ENCODE peak calls at places on chromosome 18, in seven cellular contexts. One of them, this sample, is unnamed.

GRCh38 chr18:49814147-49814499 is 790 bp upstream of the ACAA2 start:
- DNase-seq in pancreas: peak
- DNase-seq in NAMALWA: peak
- DNase-seq in activated gamma-delta T cell treated with anti-CD3 and anti-CD28 coated beads, Interleukin-2, amount 50 U/mL, for 16 hours: peak
- DNase-seq in RKO: peak
- DNase-seq in iris pigment epithelial cell: peak
- DNase-seq in AG20443: peak
- DNase-seq in this sample: no peak

GRCh38 chr18:74476154-74476553 is 19.0 kb upstream of the DIPK1C start:
- DNase-seq in pancreas: no peak
- DNase-seq in NAMALWA: peak
- DNase-seq in activated gamma-delta T cell treated with anti-CD3 and anti-CD28 coated beads, Interleukin-2, amount 50 U/mL, for 16 hours: no peak
- DNase-seq in RKO: peak
- DNase-seq in iris pigment epithelial cell: no peak
- DNase-seq in AG20443: peak
- DNase-seq in this sample: no peak

GRCh38 chr18:3493501-3494244 is 43.7 kb downstream of the TGIF1 start:
- DNase-seq in pancreas: no peak
- DNase-seq in NAMALWA: peak
- DNase-seq in activated gamma-delta T cell treated with anti-CD3 and anti-CD28 coated beads, Interleukin-2, amount 50 U/mL, for 16 hours: no peak
- DNase-seq in RKO: no peak
- DNase-seq in iris pigment epithelial cell: no peak
- DNase-seq in AG20443: no peak
- DNase-seq in this sample: no peak

GRCh38 chr18:76378526-76379215 is 116.4 kb downstream of the ZNF516 start:
- DNase-seq in pancreas: no peak
- DNase-seq in NAMALWA: no peak
- DNase-seq in activated gamma-delta T cell treated with anti-CD3 and anti-CD28 coated beads, Interleukin-2, amount 50 U/mL, for 16 hours: no peak
- DNase-seq in RKO: no peak
- DNase-seq in iris pigment epithelial cell: no peak
- DNase-seq in AG20443: no peak
- DNase-seq in this sample: no peak

GRCh38 chr18:74683573-74683972 is 85.9 kb downstream of the ZNF407 start:
- DNase-seq in pancreas: no peak
- DNase-seq in NAMALWA: no peak
- DNase-seq in activated gamma-delta T cell treated with anti-CD3 and anti-CD28 coated beads, Interleukin-2, amount 50 U/mL, for 16 hours: no peak
- DNase-seq in RKO: no peak
- DNase-seq in iris pigment epithelial cell: no peak
- DNase-seq in AG20443: no peak
- DNase-seq in this sample: no peak

GRCh38 chr18:56995579-56996194 is 151.2 kb upstream of the BOD1L2 start:
- DNase-seq in pancreas: no peak
- DNase-seq in NAMALWA: no peak
- DNase-seq in activated gamma-delta T cell treated with anti-CD3 and anti-CD28 coated beads, Interleukin-2, amount 50 U/mL, for 16 hours: no peak
- DNase-seq in RKO: no peak
- DNase-seq in iris pigment epithelial cell: no peak
- DNase-seq in AG20443: no peak
- DNase-seq in this sample: no peak

GRCh38 chr18:11310476-11311086 is 161.2 kb upstream of the PIEZO2 start:
- DNase-seq in pancreas: peak
- DNase-seq in NAMALWA: peak
- DNase-seq in activated gamma-delta T cell treated with anti-CD3 and anti-CD28 coated beads, Interleukin-2, amount 50 U/mL, for 16 hours: no peak
- DNase-seq in RKO: peak
- DNase-seq in iris pigment epithelial cell: peak
- DNase-seq in AG20443: peak
- DNase-seq in this sample: peak

GRCh38 chr18:4004176-4004829 is 450.8 kb downstream of the DLGAP1 start:
- DNase-seq in pancreas: no peak
- DNase-seq in NAMALWA: no peak
- DNase-seq in activated gamma-delta T cell treated with anti-CD3 and anti-CD28 coated beads, Interleukin-2, amount 50 U/mL, for 16 hours: no peak
- DNase-seq in RKO: no peak
- DNase-seq in iris pigment epithelial cell: no peak
- DNase-seq in AG20443: peak
- DNase-seq in this sample: no peak

GRCh38 chr18:21243041-21243431 is 1.0 kb downstream of the GREB1L start:
- DNase-seq in pancreas: no peak
- DNase-seq in NAMALWA: no peak
- DNase-seq in activated gamma-delta T cell treated with anti-CD3 and anti-CD28 coated beads, Interleukin-2, amount 50 U/mL, for 16 hours: no peak
- DNase-seq in RKO: no peak
- DNase-seq in iris pigment epithelial cell: peak
- DNase-seq in AG20443: peak
- DNase-seq in this sample: no peak

GRCh38 chr18:48333563-48333962 is 75.6 kb downstream of the ZBTB7C start:
- DNase-seq in pancreas: no peak
- DNase-seq in NAMALWA: no peak
- DNase-seq in activated gamma-delta T cell treated with anti-CD3 and anti-CD28 coated beads, Interleukin-2, amount 50 U/mL, for 16 hours: no peak
- DNase-seq in RKO: no peak
- DNase-seq in iris pigment epithelial cell: no peak
- DNase-seq in AG20443: no peak
- DNase-seq in this sample: no peak

GRCh38 chr18:12726774-12727550 is 24.1 kb downstream of the PSMG2 start:
- DNase-seq in pancreas: peak
- DNase-seq in NAMALWA: peak
- DNase-seq in activated gamma-delta T cell treated with anti-CD3 and anti-CD28 coated beads, Interleukin-2, amount 50 U/mL, for 16 hours: peak
- DNase-seq in RKO: peak
- DNase-seq in iris pigment epithelial cell: peak
- DNase-seq in AG20443: peak
- DNase-seq in this sample: no peak

GRCh38 chr18:49238433-49239042 is 221.9 kb downstream of the DYM start:
- DNase-seq in pancreas: no peak
- DNase-seq in NAMALWA: peak
- DNase-seq in activated gamma-delta T cell treated with anti-CD3 and anti-CD28 coated beads, Interleukin-2, amount 50 U/mL, for 16 hours: no peak
- DNase-seq in RKO: peak
- DNase-seq in iris pigment epithelial cell: peak
- DNase-seq in AG20443: peak
- DNase-seq in this sample: no peak

GRCh38 chr18:61870151-61870550 is 22.7 kb downstream of the RNF152 start:
- DNase-seq in pancreas: no peak
- DNase-seq in NAMALWA: no peak
- DNase-seq in activated gamma-delta T cell treated with anti-CD3 and anti-CD28 coated beads, Interleukin-2, amount 50 U/mL, for 16 hours: no peak
- DNase-seq in RKO: no peak
- DNase-seq in iris pigment epithelial cell: peak
- DNase-seq in AG20443: peak
- DNase-seq in this sample: no peak

GRCh38 chr18:31223371-31223770 is 60.7 kb upstream of the DSC1 start:
- DNase-seq in pancreas: no peak
- DNase-seq in NAMALWA: no peak
- DNase-seq in activated gamma-delta T cell treated with anti-CD3 and anti-CD28 coated beads, Interleukin-2, amount 50 U/mL, for 16 hours: no peak
- DNase-seq in RKO: no peak
- DNase-seq in iris pigment epithelial cell: no peak
- DNase-seq in AG20443: no peak
- DNase-seq in this sample: no peak

GRCh38 chr18:5456577-5457466 is 87.0 kb downstream of the EPB41L3 start:
- DNase-seq in pancreas: no peak
- DNase-seq in NAMALWA: peak
- DNase-seq in activated gamma-delta T cell treated with anti-CD3 and anti-CD28 coated beads, Interleukin-2, amount 50 U/mL, for 16 hours: no peak
- DNase-seq in RKO: peak
- DNase-seq in iris pigment epithelial cell: peak
- DNase-seq in AG20443: peak
- DNase-seq in this sample: no peak

GRCh38 chr18:45617284-45617683 is 2.0 kb downstream of the SLC14A2 start:
- DNase-seq in pancreas: peak
- DNase-seq in NAMALWA: no peak
- DNase-seq in activated gamma-delta T cell treated with anti-CD3 and anti-CD28 coated beads, Interleukin-2, amount 50 U/mL, for 16 hours: no peak
- DNase-seq in RKO: peak
- DNase-seq in iris pigment epithelial cell: peak
- DNase-seq in AG20443: peak
- DNase-seq in this sample: peak

GRCh38 chr18:24987271-24987932 is 364.6 kb downstream of the ZNF521 start:
- DNase-seq in pancreas: no peak
- DNase-seq in NAMALWA: no peak
- DNase-seq in activated gamma-delta T cell treated with anti-CD3 and anti-CD28 coated beads, Interleukin-2, amount 50 U/mL, for 16 hours: no peak
- DNase-seq in RKO: no peak
- DNase-seq in iris pigment epithelial cell: no peak
- DNase-seq in AG20443: peak
- DNase-seq in this sample: peak

GRCh38 chr18:2139676-2140075 is 431.6 kb downstream of the METTL4 start:
- DNase-seq in pancreas: no peak
- DNase-seq in NAMALWA: no peak
- DNase-seq in activated gamma-delta T cell treated with anti-CD3 and anti-CD28 coated beads, Interleukin-2, amount 50 U/mL, for 16 hours: no peak
- DNase-seq in RKO: no peak
- DNase-seq in iris pigment epithelial cell: peak
- DNase-seq in AG20443: no peak
- DNase-seq in this sample: no peak

GRCh38 chr18:22428672-22429071 is 11.0 kb upstream of the CTAGE1 start:
- DNase-seq in pancreas: no peak
- DNase-seq in NAMALWA: no peak
- DNase-seq in activated gamma-delta T cell treated with anti-CD3 and anti-CD28 coated beads, Interleukin-2, amount 50 U/mL, for 16 hours: no peak
- DNase-seq in RKO: no peak
- DNase-seq in iris pigment epithelial cell: peak
- DNase-seq in AG20443: no peak
- DNase-seq in this sample: no peak

GRCh38 chr18:34357944-34358580 is 133.3 kb upstream of the NOL4 start:
- DNase-seq in pancreas: no peak
- DNase-seq in NAMALWA: no peak
- DNase-seq in activated gamma-delta T cell treated with anti-CD3 and anti-CD28 coated beads, Interleukin-2, amount 50 U/mL, for 16 hours: no peak
- DNase-seq in RKO: peak
- DNase-seq in iris pigment epithelial cell: no peak
- DNase-seq in AG20443: no peak
- DNase-seq in this sample: no peak

GRCh38 chr18:68734311-68734710 is 19.4 kb upstream of the TMX3 start:
- DNase-seq in pancreas: no peak
- DNase-seq in NAMALWA: no peak
- DNase-seq in activated gamma-delta T cell treated with anti-CD3 and anti-CD28 coated beads, Interleukin-2, amount 50 U/mL, for 16 hours: no peak
- DNase-seq in RKO: peak
- DNase-seq in iris pigment epithelial cell: peak
- DNase-seq in AG20443: peak
- DNase-seq in this sample: no peak

GRCh38 chr18:62339106-62339988 is 14.2 kb downstream of the TNFRSF11A start:
- DNase-seq in pancreas: no peak
- DNase-seq in NAMALWA: no peak
- DNase-seq in activated gamma-delta T cell treated with anti-CD3 and anti-CD28 coated beads, Interleukin-2, amount 50 U/mL, for 16 hours: no peak
- DNase-seq in RKO: peak
- DNase-seq in iris pigment epithelial cell: peak
- DNase-seq in AG20443: peak
- DNase-seq in this sample: no peak

GRCh38 chr18:7809455-7809854 is 242.3 kb downstream of the PTPRM start:
- DNase-seq in pancreas: no peak
- DNase-seq in NAMALWA: no peak
- DNase-seq in activated gamma-delta T cell treated with anti-CD3 and anti-CD28 coated beads, Interleukin-2, amount 50 U/mL, for 16 hours: no peak
- DNase-seq in RKO: no peak
- DNase-seq in iris pigment epithelial cell: no peak
- DNase-seq in AG20443: no peak
- DNase-seq in this sample: no peak

GRCh38 chr18:45198526-45198925 is 416.8 kb upstream of the SLC14A2 start:
- DNase-seq in pancreas: no peak
- DNase-seq in NAMALWA: no peak
- DNase-seq in activated gamma-delta T cell treated with anti-CD3 and anti-CD28 coated beads, Interleukin-2, amount 50 U/mL, for 16 hours: no peak
- DNase-seq in RKO: no peak
- DNase-seq in iris pigment epithelial cell: no peak
- DNase-seq in AG20443: no peak
- DNase-seq in this sample: no peak

GRCh38 chr18:3864669-3865298 is 414.8 kb downstream of the TGIF1 start:
- DNase-seq in pancreas: no peak
- DNase-seq in NAMALWA: no peak
- DNase-seq in activated gamma-delta T cell treated with anti-CD3 and anti-CD28 coated beads, Interleukin-2, amount 50 U/mL, for 16 hours: no peak
- DNase-seq in RKO: no peak
- DNase-seq in iris pigment epithelial cell: no peak
- DNase-seq in AG20443: no peak
- DNase-seq in this sample: no peak

GRCh38 chr18:21264651-21265050 is 22.6 kb downstream of the GREB1L start:
- DNase-seq in pancreas: no peak
- DNase-seq in NAMALWA: no peak
- DNase-seq in activated gamma-delta T cell treated with anti-CD3 and anti-CD28 coated beads, Interleukin-2, amount 50 U/mL, for 16 hours: no peak
- DNase-seq in RKO: no peak
- DNase-seq in iris pigment epithelial cell: peak
- DNase-seq in AG20443: no peak
- DNase-seq in this sample: no peak

GRCh38 chr18:25322806-25323205 is 29.2 kb downstream of the ZNF521 start:
- DNase-seq in pancreas: no peak
- DNase-seq in NAMALWA: no peak
- DNase-seq in activated gamma-delta T cell treated with anti-CD3 and anti-CD28 coated beads, Interleukin-2, amount 50 U/mL, for 16 hours: no peak
- DNase-seq in RKO: no peak
- DNase-seq in iris pigment epithelial cell: no peak
- DNase-seq in AG20443: no peak
- DNase-seq in this sample: no peak

GRCh38 chr18:9184998-9185613 is 48.5 kb downstream of the ANKRD12 start:
- DNase-seq in pancreas: no peak
- DNase-seq in NAMALWA: peak
- DNase-seq in activated gamma-delta T cell treated with anti-CD3 and anti-CD28 coated beads, Interleukin-2, amount 50 U/mL, for 16 hours: no peak
- DNase-seq in RKO: no peak
- DNase-seq in iris pigment epithelial cell: peak
- DNase-seq in AG20443: no peak
- DNase-seq in this sample: no peak

GRCh38 chr18:9914584-9915290 is 921 bp downstream of the VAPA start:
- DNase-seq in pancreas: peak
- DNase-seq in NAMALWA: peak
- DNase-seq in activated gamma-delta T cell treated with anti-CD3 and anti-CD28 coated beads, Interleukin-2, amount 50 U/mL, for 16 hours: peak
- DNase-seq in RKO: peak
- DNase-seq in iris pigment epithelial cell: peak
- DNase-seq in AG20443: peak
- DNase-seq in this sample: peak

GRCh38 chr18:11995445-11996189 is 14.3 kb downstream of the IMPA2 start:
- DNase-seq in pancreas: peak
- DNase-seq in NAMALWA: peak
- DNase-seq in activated gamma-delta T cell treated with anti-CD3 and anti-CD28 coated beads, Interleukin-2, amount 50 U/mL, for 16 hours: peak
- DNase-seq in RKO: peak
- DNase-seq in iris pigment epithelial cell: peak
- DNase-seq in AG20443: peak
- DNase-seq in this sample: peak

GRCh38 chr18:69759046-69759445 is 188.6 kb downstream of the CD226 start:
- DNase-seq in pancreas: no peak
- DNase-seq in NAMALWA: no peak
- DNase-seq in activated gamma-delta T cell treated with anti-CD3 and anti-CD28 coated beads, Interleukin-2, amount 50 U/mL, for 16 hours: no peak
- DNase-seq in RKO: no peak
- DNase-seq in iris pigment epithelial cell: no peak
- DNase-seq in AG20443: peak
- DNase-seq in this sample: no peak

GRCh38 chr18:46672062-46672970 is 15.3 kb upstream of the LOXHD1 start:
- DNase-seq in pancreas: no peak
- DNase-seq in NAMALWA: no peak
- DNase-seq in activated gamma-delta T cell treated with anti-CD3 and anti-CD28 coated beads, Interleukin-2, amount 50 U/mL, for 16 hours: no peak
- DNase-seq in RKO: no peak
- DNase-seq in iris pigment epithelial cell: peak
- DNase-seq in AG20443: no peak
- DNase-seq in this sample: no peak

GRCh38 chr18:55539240-55539639 is 48.8 kb downstream of the TCF4 start:
- DNase-seq in pancreas: no peak
- DNase-seq in NAMALWA: no peak
- DNase-seq in activated gamma-delta T cell treated with anti-CD3 and anti-CD28 coated beads, Interleukin-2, amount 50 U/mL, for 16 hours: no peak
- DNase-seq in RKO: no peak
- DNase-seq in iris pigment epithelial cell: no peak
- DNase-seq in AG20443: no peak
- DNase-seq in this sample: no peak

GRCh38 chr18:8116346-8117007 is 492.8 kb upstream of the RAB12 start:
- DNase-seq in pancreas: no peak
- DNase-seq in NAMALWA: no peak
- DNase-seq in activated gamma-delta T cell treated with anti-CD3 and anti-CD28 coated beads, Interleukin-2, amount 50 U/mL, for 16 hours: no peak
- DNase-seq in RKO: peak
- DNase-seq in iris pigment epithelial cell: peak
- DNase-seq in AG20443: peak
- DNase-seq in this sample: no peak

GRCh38 chr18:24497052-24497754 is 36.8 kb downstream of the HRH4 start:
- DNase-seq in pancreas: no peak
- DNase-seq in NAMALWA: no peak
- DNase-seq in activated gamma-delta T cell treated with anti-CD3 and anti-CD28 coated beads, Interleukin-2, amount 50 U/mL, for 16 hours: no peak
- DNase-seq in RKO: peak
- DNase-seq in iris pigment epithelial cell: peak
- DNase-seq in AG20443: peak
- DNase-seq in this sample: no peak

GRCh38 chr18:51867767-51868166 is 472.2 kb upstream of the DCC start:
- DNase-seq in pancreas: no peak
- DNase-seq in NAMALWA: peak
- DNase-seq in activated gamma-delta T cell treated with anti-CD3 and anti-CD28 coated beads, Interleukin-2, amount 50 U/mL, for 16 hours: no peak
- DNase-seq in RKO: peak
- DNase-seq in iris pigment epithelial cell: peak
- DNase-seq in AG20443: no peak
- DNase-seq in this sample: no peak

GRCh38 chr18:75977069-75977468 is 518.0 kb downstream of the ZNF516 start:
- DNase-seq in pancreas: no peak
- DNase-seq in NAMALWA: no peak
- DNase-seq in activated gamma-delta T cell treated with anti-CD3 and anti-CD28 coated beads, Interleukin-2, amount 50 U/mL, for 16 hours: no peak
- DNase-seq in RKO: no peak
- DNase-seq in iris pigment epithelial cell: no peak
- DNase-seq in AG20443: peak
- DNase-seq in this sample: no peak

GRCh38 chr18:37871583-37871982 is 306.0 kb upstream of the CELF4 start:
- DNase-seq in pancreas: no peak
- DNase-seq in NAMALWA: no peak
- DNase-seq in activated gamma-delta T cell treated with anti-CD3 and anti-CD28 coated beads, Interleukin-2, amount 50 U/mL, for 16 hours: no peak
- DNase-seq in RKO: no peak
- DNase-seq in iris pigment epithelial cell: no peak
- DNase-seq in AG20443: no peak
- DNase-seq in this sample: no peak